ENCODE peak calls at places on chromosomes 12 and 14, in four cellular contexts. A, Q, I and E are unnamed samples.

GRCh38 chr14:104795781-104796681 is 483 bp upstream of the AKT1 start:
- DNase-seq in A (peak), Q (no peak), I (peak), E (peak)

GRCh38 chr12:39227218-39227617 is 215.7 kb downstream of the KIF21A start:
- DNase-seq in A (no peak), Q (no peak), I (no peak), E (no peak)

GRCh38 chr12:110932048-110932447 is 11.7 kb upstream of the MYL2 start:
- DNase-seq in A (no peak), Q (no peak), I (no peak), E (no peak)

GRCh38 chr12:68375701-68376469 is 43.7 kb upstream of the MDM1 start:
- DNase-seq in A (no peak), Q (no peak), I (no peak), E (no peak)

GRCh38 chr12:47604474-47604873 is 101.4 kb downstream of the RPAP3 start:
- DNase-seq in A (no peak), Q (no peak), I (no peak), E (no peak)

GRCh38 chr14:39060818-39061437 is 42.1 kb downstream of the SEC23A start:
- DNase-seq in A (peak), Q (no peak), I (no peak), E (no peak)

GRCh38 chr12:28222081-28222700 is 31.9 kb downstream of the CCDC91 start:
- DNase-seq in A (no peak), Q (no peak), I (no peak), E (no peak)

GRCh38 chr14:59997496-59997895 is 77.6 kb downstream of the LRRC9 start:
- DNase-seq in A (no peak), Q (no peak), I (no peak), E (no peak)

GRCh38 chr12:45575417-45575816 is 154.1 kb upstream of the ARID2 start:
- DNase-seq in A (peak), Q (no peak), I (no peak), E (no peak)

GRCh38 chr14:71006200-71006563 is 98.9 kb downstream of the PCNX1 start:
- DNase-seq in A (no peak), Q (no peak), I (no peak), E (no peak)